ENCODE peak calls at places on chromosomes 7 and 10, in four cellular contexts. One of them, this sample, is unnamed.

GRCh38 chr7:2158331-2159175 is 74.2 kb downstream of the MAD1L1 start:
- DNase-seq in K562: no peak
- DNase-seq in ovary: no peak
- DNase-seq in transverse colon: peak
- DNase-seq in this sample: no peak

GRCh38 chr7:88233828-88234227 is 14.0 kb upstream of the SRI start:
- DNase-seq in ovary: no peak
- DNase-seq in transverse colon: no peak
- DNase-seq in K562: no peak
- DNase-seq in this sample: no peak

GRCh38 chr7:88347098-88347497 is 40.4 kb upstream of the STEAP4 start:
- DNase-seq in transverse colon: no peak
- DNase-seq in ovary: no peak
- DNase-seq in K562: no peak
- DNase-seq in this sample: no peak

GRCh38 chr10:131775444-131775832 is 125.4 kb upstream of the PPP2R2D start:
- DNase-seq in transverse colon: no peak
- DNase-seq in ovary: no peak
- DNase-seq in K562: no peak
- DNase-seq in this sample: no peak

GRCh38 chr7:49643321-49643720 is 130.1 kb upstream of the VWC2 start:
- DNase-seq in transverse colon: no peak
- DNase-seq in K562: no peak
- DNase-seq in ovary: no peak
- DNase-seq in this sample: no peak

GRCh38 chr7:40223451-40224112 is 88.8 kb downstream of the SUGCT start:
- DNase-seq in K562: no peak
- DNase-seq in transverse colon: no peak
- DNase-seq in ovary: no peak
- DNase-seq in this sample: no peak

GRCh38 chr7:39979406-39980073 is 29.5 kb downstream of the CDK13 start:
- DNase-seq in transverse colon: no peak
- DNase-seq in K562: no peak
- DNase-seq in ovary: no peak
- DNase-seq in this sample: no peak

GRCh38 chr10:70958396-70958795 is 70.0 kb upstream of the PCBD1 start:
- DNase-seq in transverse colon: no peak
- DNase-seq in ovary: no peak
- DNase-seq in K562: no peak
- DNase-seq in this sample: no peak

GRCh38 chr7:43463401-43463980 is 119.4 kb upstream of the STK17A start:
- DNase-seq in ovary: no peak
- DNase-seq in K562: no peak
- DNase-seq in transverse colon: no peak
- DNase-seq in this sample: no peak

GRCh38 chr10:33876547-33877400 is 542.3 kb upstream of the NRP1 start:
- DNase-seq in ovary: no peak
- DNase-seq in K562: no peak
- DNase-seq in transverse colon: peak
- DNase-seq in this sample: no peak

GRCh38 chr10:81514811-81515210 is 360.2 kb upstream of the NRG3 start:
- DNase-seq in transverse colon: no peak
- DNase-seq in ovary: no peak
- DNase-seq in K562: no peak
- DNase-seq in this sample: no peak

GRCh38 chr7:94149776-94150545 is 145.8 kb upstream of the BET1 start:
- DNase-seq in transverse colon: no peak
- DNase-seq in K562: no peak
- DNase-seq in ovary: no peak
- DNase-seq in this sample: no peak

GRCh38 chr10:33734393-33735110 is 400.1 kb upstream of the NRP1 start:
- DNase-seq in transverse colon: no peak
- DNase-seq in K562: no peak
- DNase-seq in ovary: no peak
- DNase-seq in this sample: no peak

GRCh38 chr7:92698237-92698841 is 108.1 kb upstream of the FAM133B start:
- DNase-seq in K562: no peak
- DNase-seq in transverse colon: peak
- DNase-seq in ovary: no peak
- DNase-seq in this sample: peak

GRCh38 chr7:152006336-152006735 is 19.1 kb upstream of the GALNT11 start:
- DNase-seq in K562: no peak
- DNase-seq in ovary: no peak
- DNase-seq in transverse colon: no peak
- DNase-seq in this sample: no peak

GRCh38 chr10:103765981-103766380 is 89.4 kb downstream of the SH3PXD2A start:
- DNase-seq in ovary: no peak
- DNase-seq in K562: no peak
- DNase-seq in transverse colon: no peak
- DNase-seq in this sample: no peak

GRCh38 chr7:155791836-155792235 is 20.4 kb downstream of the SHH start:
- DNase-seq in K562: no peak
- DNase-seq in ovary: no peak
- DNase-seq in transverse colon: no peak
- DNase-seq in this sample: peak

DNA sequence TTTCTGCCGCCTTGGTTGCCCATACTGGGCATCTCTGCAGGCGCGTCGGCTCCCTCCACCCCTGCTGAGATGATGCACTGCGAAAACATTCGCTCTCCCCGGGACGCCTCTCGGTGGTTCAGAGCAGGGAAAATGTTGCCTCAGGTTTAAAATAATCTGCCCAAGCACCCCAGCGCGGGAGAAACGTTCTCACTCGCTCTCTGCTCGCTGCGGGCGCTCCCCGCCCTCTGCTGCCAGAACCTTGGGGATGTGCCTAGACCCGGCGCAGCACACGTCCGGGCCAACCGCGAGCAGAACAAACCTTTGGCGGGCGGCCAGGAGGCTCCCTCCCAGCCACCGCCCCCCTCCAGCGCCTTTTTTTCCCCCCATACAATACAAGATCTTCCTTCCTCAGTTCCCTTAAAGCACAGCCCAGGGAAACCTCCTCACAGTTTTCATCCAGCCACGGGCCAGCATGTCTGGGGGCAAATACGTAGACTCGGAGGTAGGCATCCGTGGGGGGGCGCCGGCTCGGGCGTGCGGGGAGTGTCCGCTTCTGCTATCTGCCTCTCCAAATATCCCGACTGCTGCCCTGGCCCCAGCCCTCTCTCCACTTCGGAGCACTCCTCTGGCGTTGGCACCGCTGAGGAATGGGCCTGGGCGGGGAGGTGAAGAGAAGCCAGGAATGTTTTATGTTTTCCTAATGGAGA is at the start of gene CAV1:
- DNase-seq in ovary: peak
- DNase-seq in transverse colon: peak
- DNase-seq in K562: peak
- DNase-seq in this sample: peak
- TF ChIP-seq EP300 in ovary: no peak
- TF ChIP-seq EP300 in transverse colon: no peak
- TF ChIP-seq EP300 in K562: no peak
- TF ChIP-seq EP300 in this sample: peak

GRCh38 chr10:108003061-108003460 is 838.6 kb upstream of the SORCS1 start:
- DNase-seq in transverse colon: no peak
- DNase-seq in K562: no peak
- DNase-seq in ovary: no peak
- DNase-seq in this sample: no peak

GRCh38 chr10:108005627-108006026 is 841.1 kb upstream of the SORCS1 start:
- DNase-seq in transverse colon: no peak
- DNase-seq in ovary: no peak
- DNase-seq in K562: no peak
- DNase-seq in this sample: no peak

GRCh38 chr10:108003576-108003975 is 839.1 kb upstream of the SORCS1 start:
- DNase-seq in transverse colon: no peak
- DNase-seq in K562: no peak
- DNase-seq in ovary: no peak
- DNase-seq in this sample: no peak

GRCh38 chr10:107994621-107995274 is 830.2 kb upstream of the SORCS1 start:
- DNase-seq in transverse colon: no peak
- DNase-seq in K562: no peak
- DNase-seq in ovary: no peak
- DNase-seq in this sample: no peak

GRCh38 chr10:108000365-108000764 is 835.9 kb upstream of the SORCS1 start:
- DNase-seq in transverse colon: no peak
- DNase-seq in K562: no peak
- DNase-seq in ovary: no peak
- DNase-seq in this sample: no peak
- TF ChIP-seq EP300 in transverse colon: no peak
- TF ChIP-seq EP300 in K562: no peak
- TF ChIP-seq EP300 in ovary: no peak
- TF ChIP-seq EP300 in this sample: no peak

GRCh38 chr10:112161757-112162518 is 21.6 kb downstream of the GPAM start:
- DNase-seq in transverse colon: no peak
- DNase-seq in ovary: no peak
- DNase-seq in K562: no peak
- DNase-seq in this sample: no peak

GRCh38 chr10:112160834-112161233 is 22.7 kb downstream of the GPAM start:
- DNase-seq in ovary: no peak
- DNase-seq in K562: no peak
- DNase-seq in transverse colon: no peak
- DNase-seq in this sample: no peak

GRCh38 chr10:112159469-112159868 is 24.1 kb downstream of the GPAM start:
- DNase-seq in K562: no peak
- DNase-seq in transverse colon: no peak
- DNase-seq in ovary: no peak
- DNase-seq in this sample: no peak
- TF ChIP-seq EP300 in K562: no peak
- TF ChIP-seq EP300 in transverse colon: no peak
- TF ChIP-seq EP300 in ovary: no peak
- TF ChIP-seq EP300 in this sample: no peak

GRCh38 chr10:35007858-35008301 is 82.3 kb downstream of the CUL2 start:
- DNase-seq in K562: no peak
- DNase-seq in ovary: no peak
- DNase-seq in transverse colon: no peak
- DNase-seq in this sample: no peak

GRCh38 chr10:35012781-35013180 is 77.4 kb downstream of the CUL2 start:
- DNase-seq in K562: no peak
- DNase-seq in ovary: no peak
- DNase-seq in transverse colon: no peak
- DNase-seq in this sample: no peak

GRCh38 chr10:35006836-35007235 is 83.3 kb downstream of the CUL2 start:
- DNase-seq in transverse colon: no peak
- DNase-seq in K562: no peak
- DNase-seq in ovary: no peak
- DNase-seq in this sample: no peak

GRCh38 chr10:35016009-35016408 is 74.1 kb downstream of the CUL2 start:
- DNase-seq in K562: no peak
- DNase-seq in transverse colon: no peak
- DNase-seq in ovary: no peak
- DNase-seq in this sample: no peak

GRCh38 chr10:35011771-35012191 is 78.4 kb downstream of the CUL2 start:
- DNase-seq in K562: no peak
- DNase-seq in ovary: no peak
- DNase-seq in transverse colon: no peak
- DNase-seq in this sample: no peak
- TF ChIP-seq EP300 in K562: no peak
- TF ChIP-seq EP300 in ovary: no peak
- TF ChIP-seq EP300 in transverse colon: no peak
- TF ChIP-seq EP300 in this sample: no peak

GRCh38 chr7:131327049-131327625 is 539 bp upstream of the MKLN1 start:
- DNase-seq in transverse colon: peak
- DNase-seq in K562: peak
- DNase-seq in ovary: no peak
- DNase-seq in this sample: peak

GRCh38 chr7:131328387-131329175 is 905 bp downstream of the MKLN1 start:
- DNase-seq in K562: no peak
- DNase-seq in ovary: no peak
- DNase-seq in transverse colon: no peak
- DNase-seq in this sample: no peak

GRCh38 chr7:131326576-131326975 is 1.1 kb upstream of the MKLN1 start:
- DNase-seq in ovary: no peak
- DNase-seq in transverse colon: no peak
- DNase-seq in K562: peak
- DNase-seq in this sample: no peak

GRCh38 chr7:131329176-131329570 is 1.5 kb downstream of the MKLN1 start:
- DNase-seq in K562: no peak
- DNase-seq in transverse colon: no peak
- DNase-seq in ovary: no peak
- DNase-seq in this sample: no peak

DNA sequence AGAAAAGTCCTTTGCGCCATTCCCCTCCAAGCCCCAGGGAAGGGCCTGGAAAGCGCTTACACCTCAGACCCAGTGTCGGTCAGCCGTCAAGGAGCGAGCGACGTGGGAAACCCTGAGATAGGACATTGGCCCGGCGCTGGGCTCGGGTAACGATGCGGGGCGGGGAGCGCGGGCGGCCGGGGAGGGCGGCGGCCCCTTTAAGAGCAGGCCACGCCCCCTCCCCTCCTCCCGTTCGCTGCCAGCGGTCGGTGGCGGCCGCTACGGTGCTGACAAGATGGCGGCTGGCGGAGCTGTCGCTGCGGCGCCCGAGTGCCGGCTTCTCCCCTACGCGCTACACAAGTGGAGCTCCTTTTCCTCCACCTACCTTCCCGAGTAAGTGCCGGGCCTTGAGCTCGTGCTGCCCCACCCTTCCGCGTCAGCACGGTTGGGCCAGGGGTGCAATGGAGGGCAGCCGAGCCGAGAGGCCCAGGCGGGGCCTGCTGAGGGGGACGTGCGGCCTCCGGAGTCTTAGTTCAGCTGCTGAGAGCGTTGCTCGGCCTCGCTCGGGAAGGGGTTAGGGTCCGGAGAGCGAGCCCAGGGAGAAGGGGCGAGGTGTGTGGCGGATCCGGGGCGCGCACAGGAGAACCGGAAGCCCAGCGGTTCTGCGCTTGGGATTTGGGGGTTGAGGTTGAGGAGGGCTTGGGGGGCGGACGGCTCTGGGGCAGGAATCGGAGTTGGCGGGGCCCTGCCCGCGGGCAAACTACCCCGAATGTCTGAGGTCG is at the start of gene MKLN1:
- DNase-seq in ovary: peak
- DNase-seq in transverse colon: peak
- DNase-seq in K562: peak
- DNase-seq in this sample: peak
- TF ChIP-seq EP300 in ovary: no peak
- TF ChIP-seq EP300 in transverse colon: no peak
- TF ChIP-seq EP300 in K562: peak
- TF ChIP-seq EP300 in this sample: peak

GRCh38 chr10:1205450-1206030 is 149.4 kb downstream of the WDR37 start:
- DNase-seq in ovary: no peak
- DNase-seq in transverse colon: no peak
- DNase-seq in K562: no peak
- DNase-seq in this sample: no peak
- TF ChIP-seq EP300 in ovary: no peak
- TF ChIP-seq EP300 in transverse colon: no peak
- TF ChIP-seq EP300 in K562: no peak
- TF ChIP-seq EP300 in this sample: no peak

DNA sequence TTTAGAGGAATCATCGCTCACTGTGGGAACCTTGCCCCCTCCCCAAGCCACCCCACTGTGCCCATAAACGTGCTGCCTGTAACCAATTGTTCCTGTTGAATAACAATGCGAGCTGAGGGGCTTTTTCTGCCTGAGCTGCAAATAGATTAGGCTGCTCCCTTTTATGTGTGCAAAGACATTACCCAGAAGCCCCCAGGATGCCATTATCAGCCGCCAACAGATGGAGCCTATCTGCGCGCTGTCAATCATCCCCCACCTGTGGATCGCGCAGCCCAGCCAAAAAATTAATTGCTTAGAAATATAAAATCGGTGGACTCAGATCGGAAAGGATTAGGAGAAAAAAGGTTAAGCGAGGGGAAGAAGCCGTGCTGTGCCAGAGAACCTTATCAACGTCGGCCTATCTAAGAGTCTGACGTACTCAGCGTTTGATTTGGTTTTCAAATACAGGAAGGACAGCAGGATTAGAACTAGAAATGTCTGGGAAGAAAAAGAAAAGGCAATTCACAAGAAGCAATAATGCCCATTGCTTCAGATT is 167.3 kb upstream of the MYO3A start:
- DNase-seq in transverse colon: no peak
- DNase-seq in K562: peak
- DNase-seq in ovary: no peak
- DNase-seq in this sample: peak
- TF ChIP-seq EP300 in transverse colon: no peak
- TF ChIP-seq EP300 in K562: peak
- TF ChIP-seq EP300 in ovary: no peak
- TF ChIP-seq EP300 in this sample: no peak